ENCODE peak calls at places on chromosomes 3 and 15, in four cellular contexts. I, S, V and D are unnamed samples.

GRCh38 chr3:67940200-67940952 is 286.0 kb upstream of the SUCLG2 start:
- DNase-seq in I (no peak), S (no peak), V (no peak), D (no peak)

GRCh38 chr15:95590533-95591044 is 739.9 kb upstream of the NR2F2 start:
- DNase-seq in I (no peak), S (no peak), V (no peak), D (no peak)

GRCh38 chr15:51874751-51875644 is 45.5 kb downstream of the TMOD3 start:
- DNase-seq in I (no peak), S (no peak), V (no peak), D (no peak)

GRCh38 chr3:188510366-188510765 is 356.4 kb downstream of the LPP start:
- DNase-seq in I (no peak), S (no peak), V (no peak), D (no peak)

GRCh38 chr3:137148917-137149316 is 191.1 kb downstream of the IL20RB start:
- DNase-seq in I (no peak), S (no peak), V (no peak), D (no peak)

GRCh38 chr15:63436872-63437375 is 55.3 kb upstream of the CA12 start:
- DNase-seq in I (peak), S (no peak), V (peak), D (peak)

GRCh38 chr3:177744873-177745646 is 547.8 kb upstream of the TBL1XR1 start:
- DNase-seq in I (no peak), S (no peak), V (no peak), D (peak)

GRCh38 chr15:77871838-77872371 is 205.6 kb downstream of the TBC1D2B start:
- DNase-seq in I (peak), S (peak), V (peak), D (peak)

GRCh38 chr15:68149059-68149458 is 56.1 kb downstream of the CALML4 start:
- DNase-seq in I (no peak), S (no peak), V (no peak), D (no peak)

GRCh38 chr3:179666436-179667035 is 13.7 kb downstream of the USP13 start:
- DNase-seq in I (peak), S (peak), V (no peak), D (peak)

GRCh38 chr3:134300520-134300919 is 49.9 kb upstream of the RYK start:
- DNase-seq in I (no peak), S (no peak), V (no peak), D (no peak)

GRCh38 chr3:34780973-34781372 is 858.4 kb upstream of the ARPP21 start:
- DNase-seq in I (no peak), S (no peak), V (no peak), D (no peak)

GRCh38 chr3:48013288-48013980 is 2.8 kb downstream of the MAP4 start:
- DNase-seq in I (no peak), S (no peak), V (no peak), D (no peak)

GRCh38 chr3:31210068-31210650 is 315.7 kb upstream of the GADL1 start:
- DNase-seq in I (no peak), S (peak), V (no peak), D (no peak)

GRCh38 chr15:58433597-58434333 is 2.0 kb downstream of the LIPC start:
- DNase-seq in I (no peak), S (no peak), V (no peak), D (no peak)

GRCh38 chr3:134066539-134067310 is 37.0 kb upstream of the SLCO2A1 start:
- DNase-seq in I (no peak), S (peak), V (peak), D (no peak)

GRCh38 chr15:99123706-99124451 is 19.0 kb downstream of the SYNM start:
- DNase-seq in I (peak), S (no peak), V (no peak), D (peak)

GRCh38 chr3:68915973-68916372 is 16.4 kb downstream of the TAFA4 start:
- DNase-seq in I (no peak), S (no peak), V (no peak), D (no peak)

GRCh38 chr3:39267631-39268553 is 11.9 kb downstream of the CX3CR1 start:
- DNase-seq in I (no peak), S (no peak), V (no peak), D (no peak)

GRCh38 chr15:20340331-20340811 is 201.2 kb downstream of the GOLGA6L6 start:
- DNase-seq in I (peak), S (no peak), V (peak), D (peak)

GRCh38 chr3:39096775-39097174 is 10.7 kb downstream of the GORASP1 start:
- DNase-seq in I (no peak), S (peak), V (no peak), D (no peak)

GRCh38 chr15:100060276-100060926 is 281.4 kb downstream of the ADAMTS17 start:
- DNase-seq in I (no peak), S (no peak), V (no peak), D (no peak)

GRCh38 chr3:13880811-13881156 is 913 bp upstream of the WNT7A start:
- DNase-seq in I (no peak), S (no peak), V (no peak), D (peak)

DNA sequence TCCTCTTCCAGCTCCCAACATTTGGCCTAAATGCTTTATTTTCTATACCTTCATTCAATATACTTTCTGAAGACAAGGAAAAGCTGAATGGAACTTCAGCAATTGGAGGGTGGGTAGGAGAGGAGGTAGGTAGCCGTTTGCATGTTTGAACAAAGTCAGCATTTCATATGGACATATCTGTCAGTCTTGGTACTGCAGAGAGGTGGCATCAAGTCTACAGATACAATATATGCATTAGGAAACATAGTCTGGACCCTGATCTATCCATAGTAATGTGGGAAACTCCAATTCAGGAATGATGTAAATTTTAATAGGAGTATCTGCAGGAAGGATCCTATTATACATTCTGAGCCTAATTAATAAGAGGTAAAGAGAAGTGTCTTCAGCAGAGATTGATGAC is 526.4 kb downstream of the MECOM start:
- DNase-seq in I (no peak), S (no peak), V (no peak), D (no peak)
- H3K27ac ChIP-seq in I (no peak), S (no peak), V (no peak), D (no peak)

GRCh38 chr15:56815247-56815646 is 81.9 kb upstream of the ZNF280D start:
- DNase-seq in I (no peak), S (no peak), V (no peak), D (no peak)
- H3K27ac ChIP-seq in I (no peak), S (no peak), V (no peak), D (no peak)

DNA sequence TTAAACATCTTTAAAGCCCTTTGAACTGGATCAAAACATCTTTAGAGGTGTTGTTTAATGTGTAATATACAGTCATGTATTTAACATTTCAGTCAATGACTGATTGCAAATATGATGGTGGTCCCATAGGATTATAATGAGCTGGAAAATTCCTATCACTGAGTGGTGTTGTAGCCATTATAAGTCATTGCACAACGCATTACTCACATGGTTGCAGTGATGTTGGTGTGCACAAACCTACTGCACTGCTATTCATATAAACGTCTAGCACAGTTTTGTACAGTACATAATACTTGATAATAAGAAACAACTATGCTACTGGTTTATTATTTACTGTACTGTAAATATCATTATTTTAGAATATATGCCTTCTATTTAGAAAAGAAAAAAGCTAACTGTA is 75.6 kb downstream of the DTWD1 start:
- DNase-seq in I (no peak), S (no peak), V (no peak), D (no peak)
- H3K27ac ChIP-seq in I (no peak), S (no peak), V (no peak), D (no peak)

GRCh38 chr15:71920573-71920972 is 110.2 kb downstream of the NR2E3 start:
- DNase-seq in I (no peak), S (no peak), V (no peak), D (no peak)

GRCh38 chr15:71921191-71921590 is 110.8 kb downstream of the NR2E3 start:
- DNase-seq in I (no peak), S (no peak), V (no peak), D (no peak)

GRCh38 chr15:71925145-71925544 is 114.8 kb downstream of the NR2E3 start:
- DNase-seq in I (no peak), S (no peak), V (no peak), D (no peak)
- H3K27ac ChIP-seq in I (no peak), S (no peak), V (no peak), D (no peak)

GRCh38 chr3:152097120-152097519 is 171.6 kb upstream of the MBNL1 start:
- DNase-seq in I (no peak), S (no peak), V (no peak), D (no peak)

GRCh38 chr3:152095472-152095871 is 173.3 kb upstream of the MBNL1 start:
- DNase-seq in I (no peak), S (no peak), V (no peak), D (no peak)

GRCh38 chr3:152100491-152101086 is 168.1 kb upstream of the MBNL1 start:
- DNase-seq in I (no peak), S (no peak), V (no peak), D (no peak)

GRCh38 chr3:152096280-152096679 is 172.4 kb upstream of the MBNL1 start:
- DNase-seq in I (no peak), S (no peak), V (no peak), D (no peak)

DNA sequence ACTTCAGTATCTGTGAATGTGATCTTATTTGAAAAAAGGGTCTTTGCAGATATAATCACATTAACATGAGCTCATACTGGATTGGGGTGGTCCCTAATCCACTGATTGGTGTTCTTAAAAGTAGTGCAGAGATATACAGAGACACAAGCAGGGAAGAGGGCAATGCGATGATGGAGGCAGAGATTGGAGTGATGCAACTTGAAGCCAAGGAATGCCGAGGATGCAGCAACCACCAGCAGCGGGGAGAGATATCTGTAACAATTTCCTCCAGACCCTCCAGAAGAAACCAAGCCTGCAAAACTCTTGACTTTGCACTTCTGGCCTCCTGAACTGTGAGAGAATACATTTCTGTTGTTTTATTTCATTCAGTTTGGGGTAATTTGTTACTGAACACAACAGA is 171.0 kb upstream of the MBNL1 start:
- DNase-seq in I (no peak), S (no peak), V (no peak), D (no peak)
- H3K27ac ChIP-seq in I (no peak), S (no peak), V (no peak), D (no peak)

GRCh38 chr3:30188713-30189112 is 417.7 kb upstream of the TGFBR2 start:
- DNase-seq in I (peak), S (no peak), V (no peak), D (no peak)
- H3K27ac ChIP-seq in I (no peak), S (no peak), V (no peak), D (no peak)

GRCh38 chr3:138829097-138829496 is 5.6 kb downstream of the PIK3CB start:
- DNase-seq in I (no peak), S (no peak), V (no peak), D (no peak)
- H3K27ac ChIP-seq in I (no peak), S (no peak), V (no peak), D (no peak)